ENCODE peak calls at places on chromosomes 7 and 10, in ten cellular contexts. Z is cardiac muscle cell; D is tibial artery; E is left ventricle myocardium inferior; U is CD4-positive, alpha-beta T cell; B is AG04450; G is ascending aorta; H is RWPE1; P is dorsolateral prefrontal cortex; K is mesendoderm. O is an unnamed sample.

GRCh38 chr7:90594791-90595317 is 1.3 kb upstream of the CDK14 start:
- DNase-seq in Z (no peak), K (peak; percentile 92), B (no peak), U (no peak), D (peak; percentile 47), E (peak; percentile 39), G (peak; percentile 87), H (peak; percentile 85), P (no peak), O (peak; percentile 71)

GRCh38 chr10:122073508-122073907 is 84.5 kb downstream of the TACC2 start:
- DNase-seq in E (no peak), D (no peak), P (no peak), B (no peak), Z (no peak), K (no peak), H (no peak), G (peak; percentile 19), U (no peak), O (no peak)

GRCh38 chr7:47428052-47428779 is 153.7 kb downstream of the TNS3 start:
- DNase-seq in B (no peak), Z (no peak), E (no peak), D (no peak), U (no peak), P (no peak), K (no peak), G (no peak), H (no peak), O (no peak)

GRCh38 chr10:10830316-10831061 is 187.2 kb upstream of the CELF2 start:
- DNase-seq in E (no peak), Z (no peak), H (peak; percentile 66), K (no peak), P (no peak), B (peak; percentile 47), U (no peak), D (no peak), G (no peak), O (no peak)

GRCh38 chr10:98664329-98665042 is 217.8 kb upstream of the HPS1 start:
- DNase-seq in H (peak; percentile 36), P (no peak), K (peak; percentile 77), D (no peak), B (no peak), Z (no peak), E (no peak), U (no peak), G (no peak), O (no peak)

GRCh38 chr10:98425511-98426352 is 10.8 kb upstream of the PYROXD2 start:
- DNase-seq in K (peak; percentile 75), D (no peak), U (no peak), P (no peak), G (peak; percentile 63), B (no peak), H (peak; percentile 39), Z (peak; percentile 69), E (peak; percentile 40), O (no peak)

GRCh38 chr7:37448057-37448636 is 517 bp downstream of the ELMO1 start:
- DNase-seq in D (no peak), B (no peak), E (peak; percentile 43), Z (peak; percentile 55), U (peak; percentile 21), K (peak; percentile 41), G (no peak), H (no peak), P (peak; percentile 45), O (peak; percentile 41)

GRCh38 chr7:135755351-135755753 is 6.7 kb upstream of the FAM180A start:
- DNase-seq in D (no peak), Z (no peak), G (peak; percentile 77), U (no peak), E (peak; percentile 52), K (no peak), H (no peak), B (no peak), P (no peak), O (peak; percentile 48)

GRCh38 chr7:135970682-135971365 is 6.3 kb downstream of the MTPN start:
- DNase-seq in P (no peak), H (no peak), D (no peak), B (no peak), Z (no peak), E (no peak), K (no peak), G (no peak), U (no peak), O (no peak)

GRCh38 chr7:875051-875450 is 1.3 kb upstream of the GET4 start:
- DNase-seq in U (no peak), D (no peak), H (no peak), K (peak; percentile 52), Z (no peak), G (no peak), E (no peak), P (no peak), B (no peak), O (no peak)

GRCh38 chr7:45924283-45924682 is 3.2 kb upstream of the IGFBP3 start:
- DNase-seq in P (no peak), E (no peak), Z (no peak), K (no peak), G (peak; percentile 75), D (peak; percentile 57), H (peak; percentile 84), B (no peak), U (no peak), O (no peak)

GRCh38 chr7:109259151-109259550 is 689.5 kb downstream of the DNAJB9 start:
- DNase-seq in B (no peak), U (no peak), G (no peak), H (no peak), Z (no peak), K (peak; percentile 54), D (no peak), E (no peak), P (no peak), O (no peak)

GRCh38 chr7:11895352-11895751 is 63.4 kb upstream of the THSD7A start:
- DNase-seq in B (no peak), G (no peak), U (no peak), Z (no peak), D (no peak), P (no peak), H (no peak), K (no peak), E (no peak), O (no peak)

GRCh38 chr7:11896663-11897062 is 64.7 kb upstream of the THSD7A start:
- DNase-seq in G (no peak), Z (no peak), E (no peak), H (no peak), K (no peak), D (no peak), B (no peak), U (no peak), P (no peak), O (no peak)
- H3K27ac ChIP-seq in G (no peak overlapping the region), Z (no peak overlapping the region), E (no peak overlapping the region), H (no peak overlapping the region), K (no peak overlapping the region), D (no peak overlapping the region), B (no peak overlapping the region), U (no peak overlapping the region), P (no peak overlapping the region), O (no peak overlapping the region)

GRCh38 chr10:99791831-99792230 is 9.4 kb downstream of the ABCC2 start:
- DNase-seq in H (no peak), U (no peak), P (no peak), Z (no peak), D (no peak), K (no peak), E (no peak), B (no peak), G (no peak), O (no peak)

GRCh38 chr10:99787303-99787702 is 4.9 kb downstream of the ABCC2 start:
- DNase-seq in G (no peak), P (no peak), H (no peak), K (no peak), E (no peak), Z (no peak), D (no peak), B (no peak), U (no peak), O (no peak)

GRCh38 chr10:99787782-99788181 is 5.3 kb downstream of the ABCC2 start:
- DNase-seq in U (no peak), K (no peak), H (no peak), P (no peak), D (no peak), E (no peak), B (no peak), Z (no peak), G (no peak), O (no peak)

GRCh38 chr10:99785646-99786045 is 3.2 kb downstream of the ABCC2 start:
- DNase-seq in G (no peak), P (no peak), D (no peak), U (no peak), Z (no peak), K (peak; percentile 87), E (no peak), H (peak; percentile 82), B (no peak), O (no peak)

GRCh38 chr10:99788598-99789259 is 6.3 kb downstream of the ABCC2 start:
- DNase-seq in B (no peak), G (peak; percentile 81), U (no peak), E (no peak), Z (no peak), D (peak; percentile 77), K (no peak), P (no peak), H (no peak), O (no peak)
- H3K27ac ChIP-seq in B (peak overlapping the region; percentile 54), G (peak overlapping the region; percentile 52), U (no peak overlapping the region), E (peak overlapping the region; percentile 65), Z (no peak overlapping the region), D (peak overlapping the region; percentile 47), K (no peak overlapping the region), P (peak overlapping the region; percentile 77), H (no peak overlapping the region), O (no peak overlapping the region)

DNA sequence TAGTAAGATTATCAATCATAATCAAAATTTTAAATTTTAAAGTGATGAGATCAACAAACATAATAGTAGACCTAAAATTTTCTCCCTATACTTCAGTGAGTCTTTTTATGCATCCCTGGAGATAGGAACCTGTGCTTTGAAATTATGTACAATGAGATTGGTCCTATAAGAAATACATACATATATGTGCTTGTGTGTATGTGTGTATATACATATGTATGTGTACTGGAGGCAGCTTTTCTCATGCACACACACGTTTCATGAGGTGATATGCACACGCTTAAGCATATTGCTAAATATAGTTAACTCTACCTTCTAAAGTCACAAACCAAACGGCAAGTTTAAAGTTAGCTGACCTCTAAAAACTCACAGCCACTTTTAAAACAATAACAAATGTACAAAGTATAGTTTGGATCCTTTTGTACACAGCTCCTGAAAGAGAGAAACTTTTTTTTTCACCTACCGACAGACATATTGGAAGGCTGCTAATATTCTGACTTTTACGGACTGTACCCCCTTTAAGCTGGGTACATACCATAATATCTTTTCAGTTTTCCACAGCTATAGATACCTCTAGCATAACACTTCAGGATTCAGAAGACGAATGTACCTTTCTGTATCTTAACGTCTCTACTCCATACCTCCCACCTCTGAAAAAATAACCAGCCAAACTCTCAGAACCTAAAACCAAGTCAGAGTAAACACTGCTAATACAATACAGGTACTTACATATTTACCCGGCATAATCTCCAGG is 3.3 kb downstream of the ITGB1 start:
- DNase-seq in G (no peak), B (no peak), H (no peak), Z (no peak), P (no peak), D (no peak), U (no peak), E (no peak), K (no peak), O (no peak)
- H3K27ac ChIP-seq in G (peak overlapping the region; percentile 99), B (no peak overlapping the region), H (no peak overlapping the region), Z (peak overlapping the region; percentile 85), P (no peak overlapping the region), D (peak overlapping the region; percentile 95), U (no peak overlapping the region), E (peak overlapping the region; percentile 99), K (no peak overlapping the region), O (peak overlapping the region; percentile 99)

DNA sequence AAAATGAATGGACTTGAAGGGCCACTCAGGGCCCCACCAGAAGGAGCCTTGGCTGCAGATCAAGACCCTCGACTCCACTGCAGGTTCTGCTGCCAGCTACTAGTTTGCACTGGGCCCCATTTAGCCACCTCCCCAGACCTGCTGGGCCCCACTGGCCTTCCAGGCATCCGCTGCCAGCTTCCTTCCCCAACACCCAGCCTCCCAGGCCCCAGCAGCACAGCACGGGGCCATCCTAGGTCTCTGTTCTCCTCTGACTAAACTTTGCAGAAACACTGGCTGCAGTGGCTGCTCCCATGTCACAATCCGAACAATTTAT is 277.4 kb upstream of the KLF14 start:
- DNase-seq in Z (no peak), B (no peak), G (no peak), K (no peak), E (no peak), H (no peak), D (no peak), U (no peak), P (no peak), O (no peak)
- H3K27ac ChIP-seq in Z (no peak overlapping the region), B (peak overlapping the region; percentile 59), G (peak overlapping the region; percentile 48), K (no peak overlapping the region), E (peak overlapping the region; percentile 79), H (peak overlapping the region; percentile 82), D (peak overlapping the region; percentile 30), U (peak overlapping the region; percentile 30), P (peak overlapping the region; percentile 64), O (peak overlapping the region; percentile 21)

O was measured in heart right ventricle.